ENCODE peak calls at places on chromosomes 12 and 14, in nine cellular contexts. W is fibroblast of lung, B is cardiac muscle cell, V is ovary, X is AG09309, Z is AG04449, I is H1, U is Calu3, Y is BE2C. N is an unnamed sample.

GRCh38 chr12:110776410-110776809 is 33.7 kb upstream of the PPP1CC start:
- DNase-seq in W (no peak), B (no peak), V (no peak), X (no peak), Z (no peak), I (no peak), U (peak), Y (no peak), N (peak)

GRCh38 chr12:6830286-6830892 is 2.2 kb downstream of the P3H3 start:
- DNase-seq in W (no peak), B (no peak), V (no peak), X (no peak), Z (no peak), I (no peak), U (no peak), Y (no peak), N (no peak)

GRCh38 chr14:98803196-98803595 is 468.8 kb downstream of the BCL11B start:
- DNase-seq in W (no peak), B (no peak), V (no peak), X (no peak), Z (no peak), I (no peak), U (no peak), Y (no peak), N (no peak)

GRCh38 chr12:6465467-6466183 is 4.9 kb downstream of the VAMP1 start:
- DNase-seq in W (peak), B (peak), V (peak), X (peak), Z (no peak), I (peak), U (peak), Y (peak), N (no peak)

GRCh38 chr12:82414926-82415325 is 56.6 kb downstream of the METTL25 start:
- DNase-seq in W (no peak), B (no peak), V (no peak), X (no peak), Z (no peak), I (no peak), U (no peak), Y (no peak), N (no peak)

GRCh38 chr12:132075026-132075713 is 68.9 kb downstream of the DDX51 start:
- DNase-seq in W (no peak), B (no peak), V (no peak), X (no peak), Z (no peak), I (no peak), U (no peak), Y (no peak), N (no peak)

GRCh38 chr12:33439587-33440011 is at the start of gene SYT10:
- DNase-seq in W (no peak), B (peak), V (no peak), X (no peak), Z (no peak), I (no peak), U (peak), Y (peak), N (no peak)

GRCh38 chr12:131441638-131442336 is 269.1 kb upstream of the SFSWAP start:
- DNase-seq in W (no peak), B (no peak), V (no peak), X (no peak), Z (no peak), I (no peak), U (no peak), Y (no peak), N (no peak)

GRCh38 chr12:14691560-14691959 is 4.8 kb downstream of the GUCY2C start:
- DNase-seq in W (no peak), B (no peak), V (no peak), X (no peak), Z (no peak), I (no peak), U (no peak), Y (peak), N (no peak)

GRCh38 chr14:74583689-74584434 is 28.2 kb downstream of the LTBP2 start:
- DNase-seq in W (no peak), B (no peak), V (peak), X (no peak), Z (peak), I (no peak), U (no peak), Y (no peak), N (peak)

GRCh38 chr12:90055071-90055470 is 346.4 kb upstream of the ATP2B1 start:
- DNase-seq in W (no peak), B (no peak), V (no peak), X (no peak), Z (no peak), I (no peak), U (no peak), Y (no peak), N (no peak)

GRCh38 chr12:20950248-20950647 is 139.7 kb downstream of the SLCO1B3 start:
- DNase-seq in W (no peak), B (peak), V (no peak), X (no peak), Z (no peak), I (no peak), U (no peak), Y (no peak), N (no peak)

GRCh38 chr12:11875414-11875935 is 195.3 kb upstream of the BCL2L14 start:
- DNase-seq in W (peak), B (peak), V (no peak), X (no peak), Z (no peak), I (no peak), U (peak), Y (no peak), N (no peak)

GRCh38 chr14:30058401-30058800 is 130.8 kb upstream of the PRKD1 start:
- DNase-seq in W (no peak), B (peak), V (no peak), X (no peak), Z (no peak), I (no peak), U (no peak), Y (no peak), N (no peak)

GRCh38 chr14:93033983-93034670 is 81.6 kb downstream of the ITPK1 start:
- DNase-seq in W (no peak), B (no peak), V (no peak), X (no peak), Z (no peak), I (no peak), U (peak), Y (peak), N (no peak)

DNA sequence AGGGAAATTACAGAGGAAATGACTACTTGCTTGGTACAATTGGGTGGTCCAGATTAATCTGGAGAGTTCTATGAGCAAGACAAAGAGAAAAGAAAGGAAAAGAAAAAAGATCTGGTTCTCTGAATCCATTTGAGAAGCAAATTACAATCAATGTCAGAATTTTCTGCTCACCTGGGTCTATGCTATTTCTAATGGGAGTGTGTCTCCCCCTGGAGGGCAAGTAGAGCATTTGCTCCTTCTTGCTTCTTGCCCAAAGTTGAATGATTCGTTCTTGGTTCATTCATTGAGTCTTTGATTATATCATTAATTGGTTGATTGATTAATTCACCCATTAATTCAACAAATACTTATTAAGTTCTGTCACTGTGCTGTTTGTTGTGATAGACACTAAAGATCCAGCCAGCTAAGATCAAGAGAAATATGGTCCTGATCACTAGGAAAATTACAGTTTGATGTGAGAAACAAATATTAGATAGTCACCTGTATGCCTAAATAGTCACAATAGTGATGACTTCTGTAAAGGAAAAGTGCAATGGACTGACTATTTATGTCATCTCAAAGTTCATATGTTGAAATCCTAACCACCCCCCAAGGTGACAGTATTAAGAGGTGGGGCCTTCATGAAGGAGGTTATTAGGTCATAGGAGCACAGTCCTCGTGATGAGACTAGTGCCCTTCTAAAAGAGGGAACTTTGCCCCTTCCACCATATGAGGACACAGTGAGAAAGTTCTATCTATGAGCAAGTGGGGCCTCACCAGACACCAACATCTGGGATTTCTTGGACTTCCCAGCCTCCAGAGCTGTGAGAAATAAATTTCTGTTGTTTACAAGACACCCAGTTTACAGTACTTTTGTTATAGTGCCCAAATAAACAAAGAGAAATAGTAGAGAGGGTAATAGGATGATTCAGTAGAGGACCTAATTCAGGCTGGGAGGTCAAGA is 8.0 kb upstream of the ASB8 start:
- DNase-seq in W (peak), B (peak), V (no peak), X (no peak), Z (no peak), I (no peak), U (peak), Y (peak), N (no peak)
- TF ChIP-seq CTCF in W (peak), B (peak), V (peak), X (peak), Z (peak), I (no peak), U (peak), Y (peak), N (peak)

DNA sequence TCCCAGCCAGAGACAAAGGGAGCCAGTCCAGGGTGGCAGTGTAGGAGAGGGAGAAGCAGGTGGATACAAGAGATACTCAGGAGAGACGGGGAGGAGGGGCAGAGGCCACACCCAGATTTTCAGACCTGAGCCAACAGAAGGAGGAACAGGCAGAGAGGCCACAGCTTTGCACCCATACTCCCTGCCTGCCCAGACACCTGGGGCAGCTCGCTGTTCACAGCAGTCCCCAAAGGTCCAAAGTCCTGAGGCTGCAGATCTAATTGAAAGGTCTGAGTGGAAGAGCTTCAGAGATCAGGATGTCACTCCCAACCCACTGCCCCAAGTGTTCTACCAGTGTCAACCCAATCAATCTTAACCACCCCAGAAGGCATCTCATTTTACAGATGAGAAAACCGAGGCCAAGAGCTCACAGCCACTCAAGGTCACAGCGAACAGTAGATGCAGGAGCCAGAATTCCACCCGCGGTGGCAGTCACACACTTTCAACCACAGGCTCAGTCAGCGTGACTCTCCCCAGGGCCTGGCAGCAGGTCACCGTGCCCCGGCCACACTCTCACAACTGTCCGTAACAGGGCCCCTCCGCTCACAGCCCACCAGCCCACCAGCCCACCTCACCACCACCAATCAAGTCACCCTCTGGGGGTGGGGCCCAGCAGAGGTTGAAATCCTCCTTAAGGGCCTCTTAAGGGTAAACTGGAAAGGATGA is 33.4 kb downstream of the ACTN1 start:
- DNase-seq in W (no peak), B (no peak), V (no peak), X (no peak), Z (no peak), I (no peak), U (no peak), Y (no peak), N (no peak)
- TF ChIP-seq CTCF in W (no peak), B (no peak), V (no peak), X (no peak), Z (no peak), I (no peak), U (no peak), Y (no peak), N (no peak)

DNA sequence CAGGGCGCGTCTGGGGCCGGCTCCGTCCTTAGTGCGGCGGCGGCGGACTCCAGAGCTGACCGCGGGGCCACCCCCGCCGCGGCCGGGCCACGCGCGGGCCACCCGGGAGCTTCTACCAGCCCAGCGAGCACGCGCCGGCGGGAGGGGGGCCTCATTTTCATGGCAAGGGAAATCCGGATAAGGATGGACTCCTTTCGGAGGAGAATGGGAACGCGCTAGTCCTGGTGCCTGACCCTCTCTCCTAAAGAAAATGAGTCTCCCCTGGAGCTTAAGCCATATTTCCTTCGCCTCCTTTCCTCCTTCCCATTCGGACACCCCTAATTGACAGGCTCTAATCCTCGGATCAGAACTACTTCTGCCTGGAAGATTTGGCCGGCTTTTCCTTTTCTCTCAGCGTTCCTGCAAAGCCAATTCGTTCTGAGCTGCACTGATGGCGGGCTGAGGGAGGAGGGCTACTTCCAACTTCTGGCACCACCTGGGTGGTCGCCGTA is 81.8 kb upstream of the HMGA2 start:
- DNase-seq in W (peak), B (peak), V (no peak), X (no peak), Z (no peak), I (no peak), U (no peak), Y (no peak), N (no peak)
- TF ChIP-seq CTCF in W (no peak), B (no peak), V (no peak), X (no peak), Z (no peak), I (no peak), U (no peak), Y (no peak), N (no peak)

GRCh38 chr12:1592444-1593231 is 1.7 kb downstream of the FBXL14 start:
- DNase-seq in W (peak), B (peak), V (no peak), X (no peak), Z (no peak), I (peak), U (peak), Y (peak), N (no peak)
- TF ChIP-seq CTCF in W (peak), B (no peak), V (no peak), X (peak), Z (peak), I (no peak), U (peak), Y (peak), N (peak)

GRCh38 chr14:47678993-47679392 is 3.6 kb upstream of the MDGA2 start:
- DNase-seq in W (no peak), B (no peak), V (no peak), X (no peak), Z (no peak), I (no peak), U (no peak), Y (no peak), N (no peak)
- TF ChIP-seq CTCF in W (no peak), B (no peak), V (no peak), X (no peak), Z (no peak), I (peak), U (no peak), Y (peak), N (peak)

GRCh38 chr12:76860301-76860700 is 18.5 kb downstream of the CSRP2 start:
- DNase-seq in W (no peak), B (no peak), V (no peak), X (no peak), Z (no peak), I (no peak), U (no peak), Y (no peak), N (no peak)
- TF ChIP-seq CTCF in W (no peak), B (no peak), V (no peak), X (no peak), Z (no peak), I (no peak), U (no peak), Y (no peak), N (no peak)

GRCh38 chr14:39734306-39734705 is 302.1 kb upstream of the FBXO33 start:
- DNase-seq in W (no peak), B (no peak), V (no peak), X (no peak), Z (no peak), I (no peak), U (no peak), Y (no peak), N (no peak)

GRCh38 chr14:39726563-39726962 is 294.3 kb upstream of the FBXO33 start:
- DNase-seq in W (no peak), B (no peak), V (no peak), X (no peak), Z (no peak), I (no peak), U (no peak), Y (no peak), N (no peak)

GRCh38 chr14:39733741-39734140 is 301.5 kb upstream of the FBXO33 start:
- DNase-seq in W (no peak), B (no peak), V (no peak), X (no peak), Z (no peak), I (no peak), U (no peak), Y (no peak), N (no peak)

DNA sequence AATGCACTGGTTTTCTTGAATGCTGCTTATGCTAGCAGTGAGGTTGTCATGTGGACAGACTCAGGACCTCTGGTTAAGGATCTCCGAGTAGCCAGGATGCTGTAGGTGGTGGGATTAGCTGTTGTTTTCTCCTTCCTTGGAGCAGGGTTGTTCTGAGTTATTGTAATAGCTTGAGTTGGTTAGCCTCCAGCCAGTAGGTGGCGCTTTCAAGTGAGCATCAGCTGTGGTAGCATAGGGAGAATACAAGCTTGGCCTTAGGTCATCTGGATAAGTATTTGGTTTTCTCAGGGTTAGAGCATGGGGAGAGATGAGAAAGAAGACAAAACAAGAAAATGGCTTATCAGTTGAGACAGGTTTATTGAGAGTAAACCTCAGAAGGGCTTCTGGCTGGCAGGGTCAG is 299.7 kb upstream of the FBXO33 start:
- DNase-seq in W (no peak), B (no peak), V (no peak), X (no peak), Z (no peak), I (no peak), U (no peak), Y (peak), N (no peak)
- TF ChIP-seq CTCF in W (no peak), B (no peak), V (no peak), X (no peak), Z (no peak), I (no peak), U (no peak), Y (peak), N (peak)

GRCh38 chr14:68103841-68104240 is 284.3 kb downstream of the RAD51B start:
- DNase-seq in W (no peak), B (no peak), V (no peak), X (no peak), Z (no peak), I (no peak), U (no peak), Y (no peak), N (no peak)
- TF ChIP-seq CTCF in W (no peak), B (no peak), V (no peak), X (no peak), Z (no peak), I (no peak), U (no peak), Y (no peak), N (no peak)

GRCh38 chr12:53324779-53325538 is 3.5 kb upstream of the AAAS start:
- DNase-seq in W (peak), B (peak), V (peak), X (peak), Z (peak), I (peak), U (peak), Y (peak), N (peak)

GRCh38 chr12:53325539-53326061 is 4.2 kb upstream of the AAAS start:
- DNase-seq in W (no peak), B (no peak), V (peak), X (no peak), Z (no peak), I (peak), U (peak), Y (peak), N (no peak)

GRCh38 chr12:53326460-53327185 is 5.2 kb upstream of the AAAS start:
- DNase-seq in W (no peak), B (no peak), V (no peak), X (no peak), Z (no peak), I (no peak), U (no peak), Y (no peak), N (no peak)

GRCh38 chr12:53328043-53328435 is 6.6 kb upstream of the AAAS start:
- DNase-seq in W (no peak), B (no peak), V (no peak), X (no peak), Z (no peak), I (peak), U (no peak), Y (no peak), N (no peak)

DNA sequence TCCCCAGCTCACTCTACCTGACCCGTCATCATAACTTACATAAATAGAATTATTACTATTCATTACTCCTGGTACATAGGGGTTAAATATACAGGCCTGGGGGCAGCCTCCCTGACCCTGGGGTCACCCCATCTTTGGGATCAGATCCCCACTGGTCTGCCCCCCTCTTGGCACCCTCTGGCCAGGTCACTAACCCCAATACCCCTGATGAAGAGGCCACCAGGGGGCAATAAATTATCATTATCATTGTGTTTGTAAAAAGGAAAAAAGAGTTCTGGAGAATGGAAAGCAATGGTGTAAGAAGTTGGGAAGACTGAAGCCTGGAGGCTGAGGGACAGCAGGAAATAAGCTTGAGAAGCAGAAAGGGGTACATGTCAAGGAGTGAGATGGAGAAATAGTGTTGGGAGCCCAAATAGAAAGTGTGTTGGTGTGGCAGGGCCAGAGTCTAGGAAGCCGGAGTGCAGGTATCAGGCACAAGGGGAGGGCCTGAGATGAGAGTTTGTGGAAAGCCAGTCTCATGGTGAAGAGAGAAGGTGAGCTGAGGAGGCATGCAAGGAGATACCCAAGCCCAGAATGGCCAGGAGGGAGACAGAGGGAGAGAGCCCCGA is 6.1 kb upstream of the AAAS start:
- DNase-seq in W (peak), B (peak), V (no peak), X (no peak), Z (no peak), I (no peak), U (peak), Y (peak), N (no peak)
- TF ChIP-seq CTCF in W (peak), B (peak), V (no peak), X (peak), Z (no peak), I (no peak), U (peak), Y (peak), N (peak)